ENCODE peak calls at places on chromosomes 13 and 19, in eight cellular contexts. One of them, this sample, is unnamed.
A peak's percentile ranks its signal among the peaks of the same experiment; 100 is the strongest.

GRCh38 chr13:51614350-51614786 is 30.1 kb downstream of the WDFY2 start:
- DNase-seq in HEK293T: no peak
- DNase-seq in anterior cingulate cortex: peak; percentile 50
- DNase-seq in germinal center: peak; percentile 29
- DNase-seq in fibroblast of lung: no peak
- DNase-seq in stimulated activated CD4-positive, alpha-beta T cell treated with anti-CD3 and anti-CD28 coated beads, Interleukin-4, amount 100 ng/mL, for 48 hours: peak; percentile 21
- DNase-seq in amygdala: no peak
- DNase-seq in EL: no peak
- DNase-seq in this sample: no peak

GRCh38 chr19:17753976-17754375 is 2.7 kb downstream of the FCHO1 start:
- DNase-seq in HEK293T: peak; percentile 49
- DNase-seq in amygdala: peak; percentile 57
- DNase-seq in germinal center: no peak
- DNase-seq in EL: no peak
- DNase-seq in anterior cingulate cortex: peak; percentile 55
- DNase-seq in fibroblast of lung: no peak
- DNase-seq in stimulated activated CD4-positive, alpha-beta T cell treated with anti-CD3 and anti-CD28 coated beads, Interleukin-4, amount 100 ng/mL, for 48 hours: no peak
- DNase-seq in this sample: no peak

GRCh38 chr19:33300016-33300981 is 2.0 kb downstream of the CEBPA start:
- DNase-seq in EL: no peak
- DNase-seq in amygdala: no peak
- DNase-seq in stimulated activated CD4-positive, alpha-beta T cell treated with anti-CD3 and anti-CD28 coated beads, Interleukin-4, amount 100 ng/mL, for 48 hours: no peak
- DNase-seq in germinal center: no peak
- DNase-seq in HEK293T: no peak
- DNase-seq in fibroblast of lung: no peak
- DNase-seq in anterior cingulate cortex: no peak
- DNase-seq in this sample: no peak

GRCh38 chr13:74975122-74975521 is 506.8 kb downstream of the TBC1D4 start:
- DNase-seq in germinal center: no peak
- DNase-seq in EL: no peak
- DNase-seq in HEK293T: peak; percentile 49
- DNase-seq in amygdala: no peak
- DNase-seq in anterior cingulate cortex: no peak
- DNase-seq in fibroblast of lung: no peak
- DNase-seq in stimulated activated CD4-positive, alpha-beta T cell treated with anti-CD3 and anti-CD28 coated beads, Interleukin-4, amount 100 ng/mL, for 48 hours: no peak
- DNase-seq in this sample: no peak

GRCh38 chr13:85347251-85347650 is 452.0 kb downstream of the SLITRK6 start:
- DNase-seq in amygdala: no peak
- DNase-seq in HEK293T: no peak
- DNase-seq in fibroblast of lung: peak; percentile 71
- DNase-seq in germinal center: no peak
- DNase-seq in EL: peak; percentile 48
- DNase-seq in anterior cingulate cortex: no peak
- DNase-seq in stimulated activated CD4-positive, alpha-beta T cell treated with anti-CD3 and anti-CD28 coated beads, Interleukin-4, amount 100 ng/mL, for 48 hours: no peak
- DNase-seq in this sample: no peak

GRCh38 chr13:27289016-27289665 is 18.5 kb downstream of the RASL11A start:
- DNase-seq in stimulated activated CD4-positive, alpha-beta T cell treated with anti-CD3 and anti-CD28 coated beads, Interleukin-4, amount 100 ng/mL, for 48 hours: no peak
- DNase-seq in germinal center: no peak
- DNase-seq in amygdala: no peak
- DNase-seq in fibroblast of lung: peak; percentile 72
- DNase-seq in anterior cingulate cortex: no peak
- DNase-seq in EL: no peak
- DNase-seq in HEK293T: no peak
- DNase-seq in this sample: no peak

GRCh38 chr13:47929156-47929555 is 71.9 kb downstream of the SUCLA2 start:
- DNase-seq in fibroblast of lung: peak; percentile 28
- DNase-seq in stimulated activated CD4-positive, alpha-beta T cell treated with anti-CD3 and anti-CD28 coated beads, Interleukin-4, amount 100 ng/mL, for 48 hours: no peak
- DNase-seq in HEK293T: no peak
- DNase-seq in amygdala: no peak
- DNase-seq in germinal center: no peak
- DNase-seq in EL: no peak
- DNase-seq in anterior cingulate cortex: no peak
- DNase-seq in this sample: no peak

GRCh38 chr13:113035209-113035800 is 66.3 kb downstream of the MCF2L start:
- DNase-seq in HEK293T: no peak
- DNase-seq in fibroblast of lung: no peak
- DNase-seq in EL: no peak
- DNase-seq in anterior cingulate cortex: no peak
- DNase-seq in germinal center: no peak
- DNase-seq in stimulated activated CD4-positive, alpha-beta T cell treated with anti-CD3 and anti-CD28 coated beads, Interleukin-4, amount 100 ng/mL, for 48 hours: no peak
- DNase-seq in amygdala: no peak
- DNase-seq in this sample: no peak

GRCh38 chr19:16945364-16945714 is 56.5 kb downstream of the F2RL3 start:
- DNase-seq in fibroblast of lung: no peak
- DNase-seq in stimulated activated CD4-positive, alpha-beta T cell treated with anti-CD3 and anti-CD28 coated beads, Interleukin-4, amount 100 ng/mL, for 48 hours: no peak
- DNase-seq in anterior cingulate cortex: no peak
- DNase-seq in amygdala: no peak
- DNase-seq in HEK293T: no peak
- DNase-seq in germinal center: no peak
- DNase-seq in EL: no peak
- DNase-seq in this sample: no peak

GRCh38 chr19:16385296-16385695 is 60.7 kb downstream of the KLF2 start:
- DNase-seq in stimulated activated CD4-positive, alpha-beta T cell treated with anti-CD3 and anti-CD28 coated beads, Interleukin-4, amount 100 ng/mL, for 48 hours: no peak
- DNase-seq in EL: no peak
- DNase-seq in HEK293T: no peak
- DNase-seq in anterior cingulate cortex: no peak
- DNase-seq in amygdala: no peak
- DNase-seq in germinal center: no peak
- DNase-seq in fibroblast of lung: no peak
- DNase-seq in this sample: no peak

GRCh38 chr13:84097148-84097547 is 214.9 kb upstream of the SLITRK1 start:
- DNase-seq in amygdala: no peak
- DNase-seq in HEK293T: no peak
- DNase-seq in anterior cingulate cortex: no peak
- DNase-seq in germinal center: no peak
- DNase-seq in EL: no peak
- DNase-seq in stimulated activated CD4-positive, alpha-beta T cell treated with anti-CD3 and anti-CD28 coated beads, Interleukin-4, amount 100 ng/mL, for 48 hours: no peak
- DNase-seq in fibroblast of lung: no peak
- DNase-seq in this sample: no peak

GRCh38 chr19:6417713-6418561 is 6.7 kb downstream of the KHSRP start:
- DNase-seq in amygdala: peak; percentile 27
- DNase-seq in EL: no peak
- DNase-seq in HEK293T: no peak
- DNase-seq in germinal center: no peak
- DNase-seq in anterior cingulate cortex: peak; percentile 63
- DNase-seq in stimulated activated CD4-positive, alpha-beta T cell treated with anti-CD3 and anti-CD28 coated beads, Interleukin-4, amount 100 ng/mL, for 48 hours: no peak
- DNase-seq in fibroblast of lung: peak; percentile 13
- DNase-seq in this sample: peak; percentile 28

GRCh38 chr13:105139380-105140285 is 1395.8 kb downstream of the EFNB2 start:
- DNase-seq in stimulated activated CD4-positive, alpha-beta T cell treated with anti-CD3 and anti-CD28 coated beads, Interleukin-4, amount 100 ng/mL, for 48 hours: peak; percentile 44
- DNase-seq in germinal center: peak; percentile 56
- DNase-seq in HEK293T: peak; percentile 12
- DNase-seq in anterior cingulate cortex: peak; percentile 48
- DNase-seq in amygdala: peak; percentile 26
- DNase-seq in EL: no peak
- DNase-seq in fibroblast of lung: peak; percentile 6
- DNase-seq in this sample: peak; percentile 16

GRCh38 chr13:44212633-44213387 is 160.8 kb upstream of the SERP2 start:
- DNase-seq in amygdala: no peak
- DNase-seq in EL: no peak
- DNase-seq in fibroblast of lung: peak; percentile 18
- DNase-seq in anterior cingulate cortex: no peak
- DNase-seq in germinal center: no peak
- DNase-seq in HEK293T: no peak
- DNase-seq in stimulated activated CD4-positive, alpha-beta T cell treated with anti-CD3 and anti-CD28 coated beads, Interleukin-4, amount 100 ng/mL, for 48 hours: no peak
- DNase-seq in this sample: peak; percentile 69

GRCh38 chr19:45468803-45469131 is 971 bp downstream of the FOSB start:
- DNase-seq in fibroblast of lung: peak; percentile 44
- DNase-seq in germinal center: peak; percentile 69
- DNase-seq in amygdala: no peak
- DNase-seq in stimulated activated CD4-positive, alpha-beta T cell treated with anti-CD3 and anti-CD28 coated beads, Interleukin-4, amount 100 ng/mL, for 48 hours: no peak
- DNase-seq in anterior cingulate cortex: no peak
- DNase-seq in HEK293T: no peak
- DNase-seq in EL: no peak
- DNase-seq in this sample: no peak

GRCh38 chr19:55353803-55354697 is 469 bp downstream of the COX6B2 start:
- DNase-seq in germinal center: peak; percentile 87
- DNase-seq in HEK293T: peak; percentile 94
- DNase-seq in fibroblast of lung: peak; percentile 53
- DNase-seq in stimulated activated CD4-positive, alpha-beta T cell treated with anti-CD3 and anti-CD28 coated beads, Interleukin-4, amount 100 ng/mL, for 48 hours: peak; percentile 54
- DNase-seq in EL: peak; percentile 54
- DNase-seq in anterior cingulate cortex: no peak
- DNase-seq in amygdala: no peak
- DNase-seq in this sample: peak; percentile 41

GRCh38 chr13:47121092-47121763 is 224.4 kb upstream of the HTR2A start:
- DNase-seq in stimulated activated CD4-positive, alpha-beta T cell treated with anti-CD3 and anti-CD28 coated beads, Interleukin-4, amount 100 ng/mL, for 48 hours: no peak
- DNase-seq in amygdala: no peak
- DNase-seq in HEK293T: no peak
- DNase-seq in fibroblast of lung: no peak
- DNase-seq in germinal center: no peak
- DNase-seq in EL: no peak
- DNase-seq in anterior cingulate cortex: no peak
- DNase-seq in this sample: no peak

GRCh38 chr19:10402441-10403038 is 802 bp downstream of the CDC37 start:
- DNase-seq in HEK293T: no peak
- DNase-seq in anterior cingulate cortex: no peak
- DNase-seq in EL: peak; percentile 77
- DNase-seq in fibroblast of lung: peak; percentile 55
- DNase-seq in amygdala: no peak
- DNase-seq in stimulated activated CD4-positive, alpha-beta T cell treated with anti-CD3 and anti-CD28 coated beads, Interleukin-4, amount 100 ng/mL, for 48 hours: no peak
- DNase-seq in germinal center: no peak
- DNase-seq in this sample: peak; percentile 55

GRCh38 chr19:52188822-52189744 is 769 bp upstream of the PPP2R1A start:
- DNase-seq in anterior cingulate cortex: peak; percentile 76
- DNase-seq in germinal center: no peak
- DNase-seq in EL: no peak
- DNase-seq in HEK293T: no peak
- DNase-seq in amygdala: peak; percentile 40
- DNase-seq in fibroblast of lung: no peak
- DNase-seq in stimulated activated CD4-positive, alpha-beta T cell treated with anti-CD3 and anti-CD28 coated beads, Interleukin-4, amount 100 ng/mL, for 48 hours: no peak
- DNase-seq in this sample: no peak

GRCh38 chr19:3304871-3305423 is 61.4 kb upstream of the NFIC start:
- DNase-seq in HEK293T: peak; percentile 67
- DNase-seq in fibroblast of lung: peak; percentile 31
- DNase-seq in stimulated activated CD4-positive, alpha-beta T cell treated with anti-CD3 and anti-CD28 coated beads, Interleukin-4, amount 100 ng/mL, for 48 hours: peak; percentile 56
- DNase-seq in germinal center: peak; percentile 76
- DNase-seq in anterior cingulate cortex: peak; percentile 84
- DNase-seq in amygdala: peak; percentile 35
- DNase-seq in EL: peak; percentile 64
- DNase-seq in this sample: peak; percentile 76

GRCh38 chr13:80921556-80921955 is 580.6 kb upstream of the SPRY2 start:
- DNase-seq in amygdala: no peak
- DNase-seq in anterior cingulate cortex: no peak
- DNase-seq in fibroblast of lung: no peak
- DNase-seq in HEK293T: no peak
- DNase-seq in germinal center: no peak
- DNase-seq in EL: no peak
- DNase-seq in stimulated activated CD4-positive, alpha-beta T cell treated with anti-CD3 and anti-CD28 coated beads, Interleukin-4, amount 100 ng/mL, for 48 hours: no peak
- DNase-seq in this sample: peak; percentile 68

GRCh38 chr13:31352467-31352866 is 152.7 kb downstream of the B3GLCT start:
- DNase-seq in germinal center: no peak
- DNase-seq in anterior cingulate cortex: no peak
- DNase-seq in amygdala: no peak
- DNase-seq in EL: no peak
- DNase-seq in HEK293T: no peak
- DNase-seq in stimulated activated CD4-positive, alpha-beta T cell treated with anti-CD3 and anti-CD28 coated beads, Interleukin-4, amount 100 ng/mL, for 48 hours: no peak
- DNase-seq in fibroblast of lung: no peak
- DNase-seq in this sample: no peak

GRCh38 chr19:2034729-2035589 is 16.1 kb downstream of the MKNK2 start:
- DNase-seq in amygdala: no peak
- DNase-seq in fibroblast of lung: no peak
- DNase-seq in anterior cingulate cortex: no peak
- DNase-seq in stimulated activated CD4-positive, alpha-beta T cell treated with anti-CD3 and anti-CD28 coated beads, Interleukin-4, amount 100 ng/mL, for 48 hours: peak; percentile 50
- DNase-seq in HEK293T: peak; percentile 86
- DNase-seq in germinal center: peak; percentile 74
- DNase-seq in EL: peak; percentile 28
- DNase-seq in this sample: peak; percentile 52

GRCh38 chr13:95787356-95788099 is 110.6 kb downstream of the DNAJC3 start:
- DNase-seq in amygdala: no peak
- DNase-seq in stimulated activated CD4-positive, alpha-beta T cell treated with anti-CD3 and anti-CD28 coated beads, Interleukin-4, amount 100 ng/mL, for 48 hours: no peak
- DNase-seq in fibroblast of lung: no peak
- DNase-seq in EL: no peak
- DNase-seq in HEK293T: no peak
- DNase-seq in anterior cingulate cortex: no peak
- DNase-seq in germinal center: no peak
- DNase-seq in this sample: no peak

GRCh38 chr13:79647518-79647917 is 166.6 kb downstream of the NDFIP2 start:
- DNase-seq in stimulated activated CD4-positive, alpha-beta T cell treated with anti-CD3 and anti-CD28 coated beads, Interleukin-4, amount 100 ng/mL, for 48 hours: no peak
- DNase-seq in germinal center: no peak
- DNase-seq in EL: no peak
- DNase-seq in amygdala: no peak
- DNase-seq in fibroblast of lung: no peak
- DNase-seq in HEK293T: no peak
- DNase-seq in anterior cingulate cortex: no peak
- DNase-seq in this sample: peak; percentile 5

GRCh38 chr13:101955764-101956163 is 446.1 kb downstream of the FGF14 start:
- DNase-seq in anterior cingulate cortex: no peak
- DNase-seq in stimulated activated CD4-positive, alpha-beta T cell treated with anti-CD3 and anti-CD28 coated beads, Interleukin-4, amount 100 ng/mL, for 48 hours: no peak
- DNase-seq in EL: no peak
- DNase-seq in amygdala: no peak
- DNase-seq in HEK293T: no peak
- DNase-seq in fibroblast of lung: no peak
- DNase-seq in germinal center: no peak
- DNase-seq in this sample: no peak